ENCODE peak calls at places on chromosomes 3 and 15, in eight cellular contexts. H is H9; J is CD8-positive, alpha-beta T cell; L is brain microvascular endothelial cell; F is colonic mucosa; A is SJSA1; U is mesenchymal stem cell; N is adrenal gland. C is an unnamed sample.

GRCh38 chr15:58047149-58047548 is 18.4 kb downstream of the ALDH1A2 start:
- DNase-seq in F (no peak), J (no peak), N (no peak), H (no peak), U (no peak), A (no peak), L (no peak), C (no peak)

GRCh38 chr3:79146024-79146423 is 621.8 kb downstream of the ROBO1 start:
- DNase-seq in H (no peak), A (no peak), N (no peak), U (no peak), J (no peak), F (no peak), L (no peak), C (no peak)

GRCh38 chr3:33898901-33899300 is 100.5 kb downstream of the PDCD6IP start:
- DNase-seq in N (no peak), L (no peak), J (no peak), H (no peak), A (no peak), U (no peak), F (no peak), C (no peak)

GRCh38 chr3:157132936-157133335 is 27.0 kb downstream of the CCNL1 start:
- DNase-seq in H (no peak), F (no peak), U (no peak), L (no peak), A (no peak), J (no peak), N (no peak), C (no peak)

GRCh38 chr15:98805434-98806274 is 157.3 kb downstream of the IGF1R start:
- DNase-seq in H (no peak), F (no peak), A (no peak), N (no peak), J (no peak), U (peak; percentile 34), L (no peak), C (no peak)

GRCh38 chr3:122936335-122936734 is 91.2 kb downstream of the SEMA5B start:
- DNase-seq in J (no peak), U (no peak), L (no peak), H (no peak), N (no peak), F (no peak), A (no peak), C (no peak)

GRCh38 chr3:174973465-174973864 is 114.3 kb downstream of the NAALADL2 start:
- DNase-seq in A (no peak), L (no peak), H (no peak), J (no peak), N (no peak), F (no peak), U (no peak), C (peak; percentile 67)

GRCh38 chr3:185677146-185677829 is 91.2 kb downstream of the SENP2 start:
- DNase-seq in A (no peak), F (peak; percentile 63), N (no peak), H (no peak), U (peak; percentile 82), J (no peak), L (peak; percentile 77), C (peak; percentile 95)

GRCh38 chr15:83306561-83306960 is 22.1 kb upstream of the BNC1 start:
- DNase-seq in J (no peak), F (no peak), L (no peak), U (peak; percentile 36), A (no peak), H (no peak), N (no peak), C (peak; percentile 55)

GRCh38 chr15:69117431-69117841 is 43.0 kb upstream of the GLCE start:
- DNase-seq in F (no peak), H (peak; percentile 65), L (no peak), U (no peak), A (no peak), N (no peak), J (no peak), C (no peak)

GRCh38 chr15:69119016-69119415 is 41.4 kb upstream of the GLCE start:
- DNase-seq in J (no peak), U (no peak), N (no peak), H (no peak), F (no peak), A (no peak), L (no peak), C (no peak)

GRCh38 chr15:69116391-69116790 is 44.0 kb upstream of the GLCE start:
- DNase-seq in J (no peak), H (peak; percentile 47), N (no peak), L (no peak), U (no peak), F (no peak), A (no peak), C (no peak)

GRCh38 chr15:69118089-69118488 is 42.3 kb upstream of the GLCE start:
- DNase-seq in J (no peak), F (no peak), L (no peak), U (no peak), H (no peak), A (no peak), N (no peak), C (no peak)

DNA sequence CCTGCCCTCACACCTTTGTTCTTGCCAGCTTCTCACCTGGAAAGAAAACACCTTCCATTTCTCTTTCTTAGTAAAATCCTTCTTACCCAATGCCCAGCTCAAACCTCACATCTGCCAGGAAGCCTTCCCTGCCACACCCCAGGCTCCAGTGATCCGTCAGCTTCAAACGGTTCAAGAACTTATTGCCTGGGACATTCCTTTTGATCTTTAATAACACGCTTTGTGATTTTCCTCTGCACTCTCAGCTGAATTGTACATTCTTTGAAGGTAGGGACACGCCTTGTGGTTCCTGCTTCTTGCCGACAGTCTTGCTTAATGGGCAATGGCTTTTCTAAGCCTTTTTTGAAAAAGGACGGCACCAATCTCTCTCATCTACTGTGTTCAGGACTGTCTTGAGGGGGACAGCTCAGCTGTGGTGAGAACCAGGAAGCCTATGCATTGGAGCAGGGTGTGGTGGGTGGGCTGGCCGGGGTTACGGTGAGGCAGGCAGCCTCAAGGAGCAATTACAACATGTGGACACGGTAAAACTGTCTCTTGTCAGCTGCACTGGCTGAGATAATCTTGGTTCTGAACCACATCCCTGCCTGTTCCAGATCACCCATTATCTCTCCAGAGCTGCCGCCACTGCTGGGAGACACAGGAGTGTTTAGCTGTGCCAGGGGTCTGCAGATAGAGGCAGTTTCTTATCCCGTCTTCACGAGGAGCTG is 46.1 kb upstream of the GLCE start:
- DNase-seq in F (no peak), U (no peak), A (no peak), N (no peak), L (no peak), H (no peak), J (no peak), C (no peak)
- H3K27me3 ChIP-seq in F (no peaks in the 10 kb centered on the region), U (peaks cover 78% of the 10 kb centered on the region), A (peaks cover 8% of the 10 kb centered on the region), N (no peaks in the 10 kb centered on the region), L (peaks cover 24% of the 10 kb centered on the region), H (peaks cover 4% of the 10 kb centered on the region), J (no peaks in the 10 kb centered on the region), C (no peaks in the 10 kb centered on the region)

DNA sequence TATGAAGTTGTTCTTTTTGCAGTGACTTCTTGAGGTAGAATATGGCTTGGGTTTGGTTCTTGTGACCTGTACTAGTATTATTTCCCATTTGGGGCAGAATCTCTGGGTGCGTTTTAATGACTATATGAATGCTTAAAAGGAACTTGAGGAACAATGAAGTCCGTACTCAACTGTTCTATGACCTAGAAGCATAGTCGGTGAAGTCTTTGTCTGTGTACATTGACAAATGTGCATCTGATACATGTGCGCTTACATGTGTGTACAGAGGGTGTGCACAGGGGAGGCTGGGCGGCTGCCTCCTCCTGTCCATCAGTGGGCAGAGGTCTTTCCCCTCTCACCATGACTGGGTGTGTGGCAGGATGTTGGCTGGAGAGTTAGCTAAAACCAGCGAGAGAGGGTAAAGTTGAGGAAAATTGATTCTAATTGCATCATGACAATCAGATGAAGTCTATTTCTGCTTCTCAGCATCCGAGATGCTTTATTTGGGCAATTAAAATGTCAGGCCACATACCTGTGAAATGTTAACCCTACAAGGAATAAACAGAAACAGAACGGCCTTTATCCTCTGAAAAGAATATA is 1.0 kb upstream of the NR2F2 start:
- DNase-seq in A (no peak), H (no peak), U (peak; percentile 48), J (no peak), F (peak; percentile 19), N (peak; percentile 15), L (peak; percentile 34), C (no peak)
- H3K27me3 ChIP-seq in A (no peaks in the 10 kb centered on the region), H (peaks cover 82% of the 10 kb centered on the region), U (no peaks in the 10 kb centered on the region), J (peaks cover 38% of the 10 kb centered on the region), F (peaks cover 14% of the 10 kb centered on the region), N (no peaks in the 10 kb centered on the region), L (no peaks in the 10 kb centered on the region), C (no peaks in the 10 kb centered on the region)

GRCh38 chr3:169667380-169667671 is 3.8 kb upstream of the MECOM start:
- DNase-seq in L (no peak), U (no peak), N (no peak), F (no peak), H (no peak), J (no peak), A (no peak), C (no peak)

GRCh38 chr3:169666501-169667379 is 3.2 kb upstream of the MECOM start:
- DNase-seq in F (no peak), A (no peak), J (no peak), H (peak; percentile 63), N (no peak), U (no peak), L (no peak), C (no peak)

GRCh38 chr3:169668957-169669681 is 5.6 kb upstream of the MECOM start:
- DNase-seq in H (peak; percentile 85), N (no peak), A (no peak), L (peak; percentile 38), U (peak; percentile 58), J (no peak), F (peak; percentile 83), C (peak; percentile 78)

GRCh38 chr3:169668081-169668956 is 4.8 kb upstream of the MECOM start:
- DNase-seq in N (no peak), U (peak; percentile 35), A (no peak), L (no peak), H (peak; percentile 54), F (peak; percentile 57), J (no peak), C (peak; percentile 64)

GRCh38 chr3:169667710-169668080 is 4.2 kb upstream of the MECOM start:
- DNase-seq in H (no peak), F (no peak), N (no peak), A (no peak), J (no peak), U (no peak), L (no peak), C (no peak)
- H3K27me3 ChIP-seq in H (peaks cover 39% of the 10 kb centered on the region), F (peaks cover 35% of the 10 kb centered on the region), N (peaks cover 85% of the 10 kb centered on the region), A (peaks cover 64% of the 10 kb centered on the region), J (peaks cover 45% of the 10 kb centered on the region), U (peaks cover 57% of the 10 kb centered on the region), L (peaks cover 65% of the 10 kb centered on the region), C (peaks cover 4% of the 10 kb centered on the region)

GRCh38 chr3:147373301-147373700 is 33.0 kb downstream of the ZIC4 start:
- DNase-seq in J (no peak), A (no peak), U (no peak), H (peak; percentile 45), N (no peak), L (no peak), F (no peak), C (no peak)

GRCh38 chr3:147372525-147373027 is 33.8 kb downstream of the ZIC4 start:
- DNase-seq in J (no peak), U (no peak), A (no peak), L (no peak), H (no peak), N (no peak), F (no peak), C (no peak)

GRCh38 chr3:147370316-147370715 is 36.0 kb downstream of the ZIC4 start:
- DNase-seq in F (no peak), A (no peak), N (no peak), H (no peak), J (no peak), U (no peak), L (no peak), C (no peak)

GRCh38 chr3:147371141-147371540 is 35.2 kb downstream of the ZIC4 start:
- DNase-seq in U (no peak), N (no peak), H (peak; percentile 71), A (no peak), J (no peak), L (no peak), F (no peak), C (no peak)

GRCh38 chr3:147371771-147372340 is 34.5 kb downstream of the ZIC4 start:
- DNase-seq in A (no peak), N (no peak), F (no peak), L (no peak), H (no peak), J (no peak), U (no peak), C (no peak)
- H3K27me3 ChIP-seq in A (no peaks in the 10 kb centered on the region), N (peaks cover 87% of the 10 kb centered on the region), F (peaks cover 60% of the 10 kb centered on the region), L (peaks cover 6% of the 10 kb centered on the region), H (peaks cover 88% of the 10 kb centered on the region), J (peaks cover 11% of the 10 kb centered on the region), U (peaks cover 80% of the 10 kb centered on the region), C (no peaks in the 10 kb centered on the region)

C was measured in PC-9.